ENCODE peak calls at places on chromosome 18, in nine cellular contexts. N is left ventricle myocardium inferior; O is activated gamma-delta T cell treated with Interleukin-2 at 50 U/mL for 16 hours; L is SW480; Q is NCI-H1436; E is astrocyte of the hippocampus; I is aorta; V is CD8-positive, alpha-beta T cell; S is tibial artery. R is an unnamed sample.

GRCh38 chr18:48893559-48894265 is 57.1 kb downstream of the SMAD7 start:
- DNase-seq in O (no peak), Q (peak), N (no peak), E (no peak), S (no peak), V (no peak), I (peak), L (peak), R (no peak)

GRCh38 chr18:77177009-77177408 is 44.4 kb upstream of the MBP start:
- DNase-seq in L (no peak), N (no peak), E (peak), Q (no peak), O (no peak), V (no peak), S (no peak), I (no peak), R (no peak)

GRCh38 chr18:77250926-77251729 is 1.5 kb downstream of the GALR1 start:
- DNase-seq in L (no peak), S (no peak), E (peak), Q (no peak), O (no peak), I (no peak), V (no peak), N (no peak), R (no peak)

GRCh38 chr18:12776821-12777471 is 74.1 kb downstream of the PSMG2 start:
- DNase-seq in E (no peak), Q (no peak), V (no peak), S (no peak), N (no peak), O (no peak), I (no peak), L (no peak), R (no peak)

GRCh38 chr18:6741290-6741689 is 11.8 kb downstream of the ARHGAP28 start:
- DNase-seq in S (peak), V (no peak), Q (no peak), E (peak), I (no peak), L (peak), O (no peak), N (no peak), R (no peak)

GRCh38 chr18:79596451-79597175 is 83.0 kb upstream of the CTDP1 start:
- DNase-seq in I (peak), S (no peak), E (no peak), L (no peak), Q (no peak), N (no peak), V (no peak), O (no peak), R (no peak)

GRCh38 chr18:29840101-29840500 is 1202.4 kb downstream of the DSC3 start:
- DNase-seq in L (peak), O (no peak), I (no peak), V (no peak), E (peak), Q (no peak), S (no peak), N (no peak), R (no peak)

GRCh38 chr18:77557030-77557429 is 307.4 kb downstream of the GALR1 start:
- DNase-seq in V (no peak), E (peak), Q (no peak), L (peak), N (no peak), S (no peak), I (no peak), O (no peak), R (no peak)

GRCh38 chr18:2994603-2995432 is 18.1 kb downstream of the LPIN2 start:
- DNase-seq in N (no peak), E (no peak), S (no peak), O (peak), I (peak), Q (no peak), V (peak), L (peak), R (no peak)

GRCh38 chr18:7370812-7371211 is 139.9 kb downstream of the LRRC30 start:
- DNase-seq in O (no peak), N (peak), S (peak), Q (no peak), I (peak), E (no peak), L (no peak), V (no peak), R (no peak)

GRCh38 chr18:76557026-76557575 is 62.1 kb upstream of the ZNF516 start:
- DNase-seq in L (peak), I (no peak), V (no peak), E (peak), N (no peak), O (no peak), S (no peak), Q (no peak), R (no peak)

GRCh38 chr18:2337552-2338141 is 233.7 kb downstream of the METTL4 start:
- DNase-seq in S (peak), L (no peak), O (peak), Q (no peak), I (no peak), N (no peak), V (peak), E (no peak), R (no peak)

GRCh38 chr18:57790316-57790715 is 12.8 kb downstream of the ATP8B1 start:
- DNase-seq in Q (no peak), V (no peak), O (no peak), E (no peak), N (no peak), I (no peak), L (no peak), S (no peak), R (no peak)

GRCh38 chr18:68972176-68972575 is 174.3 kb downstream of the CCDC102B start:
- DNase-seq in L (no peak), N (no peak), Q (no peak), V (no peak), E (no peak), I (no peak), S (no peak), O (no peak), R (no peak)

GRCh38 chr18:31270578-31270977 is 47.4 kb upstream of the DSG1 start:
- DNase-seq in S (no peak), I (no peak), V (no peak), L (no peak), Q (no peak), E (no peak), N (no peak), O (no peak), R (no peak)

GRCh38 chr18:23528580-23529472 is 25.5 kb downstream of the RMC1 start:
- DNase-seq in I (peak), O (no peak), N (peak), Q (no peak), L (no peak), V (no peak), E (no peak), S (peak), R (no peak)

GRCh38 chr18:77131100-77131651 is 1.4 kb downstream of the MBP start:
- DNase-seq in O (peak), L (no peak), S (no peak), Q (no peak), I (no peak), N (peak), E (peak), V (peak), R (no peak)

GRCh38 chr18:75467396-75467795 is 39.9 kb upstream of the SMIM21 start:
- DNase-seq in N (no peak), E (no peak), L (no peak), V (no peak), S (no peak), O (no peak), I (no peak), Q (no peak), R (no peak)

GRCh38 chr18:31498450-31499156 is 626 bp downstream of the DSG2 start:
- DNase-seq in O (no peak), Q (no peak), V (no peak), S (no peak), N (no peak), E (peak), L (no peak), I (no peak), R (no peak)